ENCODE peak calls at places on chromosome 3, in ten cellular contexts. T is esophagus muscularis mucosa, W is A549, U is kidney epithelial cell, V is activated B cell treated with CpG ODN at 0.5 μM for 24 hours, R is choroid plexus epithelial cell, G is heart left ventricle, E is lower leg skin, F is fibroblast of lung, Z is nephron progenitor cell. O is an unnamed sample.

GRCh38 chr3:21839592-21839991 is 88.6 kb upstream of the ZNF385D start:
- DNase-seq in T (no peak), W (no peak), U (peak), V (no peak), R (peak), G (no peak), E (no peak), F (peak), Z (peak), O (no peak)

GRCh38 chr3:173371848-173372487 is 25.6 kb upstream of the NLGN1 start:
- DNase-seq in T (no peak), W (no peak), U (no peak), V (no peak), R (peak), G (no peak), E (no peak), F (peak), Z (peak), O (peak)

GRCh38 chr3:4241595-4242170 is 61.5 kb upstream of the SETMAR start:
- DNase-seq in T (no peak), W (no peak), U (no peak), V (no peak), R (no peak), G (no peak), E (no peak), F (no peak), Z (no peak), O (no peak)

GRCh38 chr3:157282261-157283191 is 122.6 kb upstream of the CCNL1 start:
- DNase-seq in T (no peak), W (no peak), U (peak), V (no peak), R (peak), G (no peak), E (peak), F (peak), Z (no peak), O (no peak)

GRCh38 chr3:150146891-150147761 is 176.4 kb upstream of the PFN2 start:
- DNase-seq in T (peak), W (no peak), U (peak), V (no peak), R (peak), G (no peak), E (no peak), F (peak), Z (no peak), O (no peak)

GRCh38 chr3:159245871-159246270 is 444.0 kb downstream of the MFSD1 start:
- DNase-seq in T (no peak), W (no peak), U (no peak), V (no peak), R (peak), G (no peak), E (no peak), F (peak), Z (no peak), O (no peak)

GRCh38 chr3:64295594-64295993 is 70.3 kb upstream of the PRICKLE2 start:
- DNase-seq in T (no peak), W (no peak), U (peak), V (no peak), R (peak), G (no peak), E (peak), F (peak), Z (no peak), O (no peak)

GRCh38 chr3:110210261-110210660 is 861.4 kb upstream of the NECTIN3 start:
- DNase-seq in T (no peak), W (no peak), U (no peak), V (no peak), R (no peak), G (no peak), E (no peak), F (no peak), Z (no peak), O (no peak)

GRCh38 chr3:180063783-180064182 is 27.0 kb upstream of the PEX5L start:
- DNase-seq in T (no peak), W (no peak), U (no peak), V (no peak), R (no peak), G (no peak), E (no peak), F (no peak), Z (no peak), O (no peak)

GRCh38 chr3:111794701-111795100 is 64.4 kb upstream of the PHLDB2 start:
- DNase-seq in T (no peak), W (no peak), U (no peak), V (no peak), R (no peak), G (no peak), E (no peak), F (no peak), Z (no peak), O (no peak)

GRCh38 chr3:128257632-128258031 is 104.4 kb downstream of the EEFSEC start:
- DNase-seq in T (no peak), W (no peak), U (no peak), V (no peak), R (no peak), G (no peak), E (no peak), F (no peak), Z (no peak), O (no peak)

GRCh38 chr3:146115619-146116018 is 45.4 kb downstream of the PLOD2 start:
- DNase-seq in T (no peak), W (no peak), U (no peak), V (no peak), R (no peak), G (no peak), E (no peak), F (no peak), Z (no peak), O (no peak)

GRCh38 chr3:151316267-151316991 is at the start of gene GPR87:
- DNase-seq in T (no peak), W (peak), U (peak), V (no peak), R (peak), G (no peak), E (no peak), F (peak), Z (no peak), O (no peak)

GRCh38 chr3:138042043-138042442 is 32.1 kb downstream of the CLDN18 start:
- DNase-seq in T (no peak), W (no peak), U (no peak), V (no peak), R (peak), G (no peak), E (no peak), F (peak), Z (no peak), O (no peak)

GRCh38 chr3:151058742-151059141 is 26.7 kb upstream of the MED12L start:
- DNase-seq in T (no peak), W (no peak), U (no peak), V (no peak), R (no peak), G (no peak), E (no peak), F (no peak), Z (no peak), O (no peak)

GRCh38 chr3:42264399-42265058 is 1.5 kb downstream of the CCK start:
- DNase-seq in T (no peak), W (peak), U (no peak), V (no peak), R (peak), G (peak), E (peak), F (peak), Z (no peak), O (no peak)

GRCh38 chr3:188133219-188133618 is 20.7 kb upstream of the LPP start:
- DNase-seq in T (no peak), W (no peak), U (peak), V (no peak), R (peak), G (no peak), E (no peak), F (peak), Z (no peak), O (no peak)

GRCh38 chr3:48694610-48695051 is 8.9 kb upstream of the NCKIPSD start:
- DNase-seq in T (no peak), W (no peak), U (peak), V (no peak), R (peak), G (peak), E (peak), F (peak), Z (no peak), O (no peak)

GRCh38 chr3:150662410-150663200 is 41.1 kb downstream of the ERICH6 start:
- DNase-seq in T (no peak), W (no peak), U (no peak), V (no peak), R (no peak), G (no peak), E (no peak), F (no peak), Z (no peak), O (no peak)

GRCh38 chr3:167491626-167492025 is 17.8 kb upstream of the SERPINI2 start:
- DNase-seq in T (no peak), W (no peak), U (no peak), V (no peak), R (no peak), G (no peak), E (no peak), F (no peak), Z (no peak), O (no peak)

GRCh38 chr3:167497903-167498302 is 24.1 kb upstream of the SERPINI2 start:
- DNase-seq in T (no peak), W (no peak), U (no peak), V (no peak), R (no peak), G (no peak), E (no peak), F (no peak), Z (no peak), O (no peak)

GRCh38 chr3:167489571-167489970 is 15.7 kb upstream of the SERPINI2 start:
- DNase-seq in T (no peak), W (no peak), U (no peak), V (no peak), R (no peak), G (no peak), E (no peak), F (no peak), Z (no peak), O (no peak)

GRCh38 chr3:167487556-167487955 is 13.7 kb upstream of the SERPINI2 start:
- DNase-seq in T (no peak), W (no peak), U (no peak), V (no peak), R (no peak), G (no peak), E (no peak), F (no peak), Z (no peak), O (no peak)

DNA sequence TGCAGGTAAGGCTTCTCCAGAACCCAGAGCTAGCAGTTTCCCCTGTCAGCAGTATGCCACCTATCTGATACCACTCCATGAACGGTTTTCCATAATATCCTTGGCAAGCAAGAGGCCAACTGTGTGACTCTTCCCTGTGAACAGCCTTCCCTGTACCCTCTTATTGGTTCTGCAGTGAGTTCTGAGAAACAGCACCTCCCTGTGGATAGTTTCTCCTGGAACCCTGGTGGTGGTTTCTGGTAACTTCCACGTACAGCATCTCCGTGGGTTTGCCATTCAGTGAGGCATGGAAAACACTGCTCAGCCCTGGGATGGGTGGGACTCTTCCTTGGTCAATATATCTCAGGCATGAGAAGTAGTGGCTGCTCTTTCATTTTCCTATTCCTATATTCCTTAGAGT is 19.4 kb upstream of the SERPINI2 start:
- DNase-seq in T (no peak), W (peak), U (no peak), V (no peak), R (no peak), G (no peak), E (no peak), F (no peak), Z (no peak), O (peak)
- TF ChIP-seq CTCF in T (no peak), W (no peak), U (peak), V (no peak), R (no peak), G (no peak), E (no peak), F (no peak), Z (peak), O (peak)

DNA sequence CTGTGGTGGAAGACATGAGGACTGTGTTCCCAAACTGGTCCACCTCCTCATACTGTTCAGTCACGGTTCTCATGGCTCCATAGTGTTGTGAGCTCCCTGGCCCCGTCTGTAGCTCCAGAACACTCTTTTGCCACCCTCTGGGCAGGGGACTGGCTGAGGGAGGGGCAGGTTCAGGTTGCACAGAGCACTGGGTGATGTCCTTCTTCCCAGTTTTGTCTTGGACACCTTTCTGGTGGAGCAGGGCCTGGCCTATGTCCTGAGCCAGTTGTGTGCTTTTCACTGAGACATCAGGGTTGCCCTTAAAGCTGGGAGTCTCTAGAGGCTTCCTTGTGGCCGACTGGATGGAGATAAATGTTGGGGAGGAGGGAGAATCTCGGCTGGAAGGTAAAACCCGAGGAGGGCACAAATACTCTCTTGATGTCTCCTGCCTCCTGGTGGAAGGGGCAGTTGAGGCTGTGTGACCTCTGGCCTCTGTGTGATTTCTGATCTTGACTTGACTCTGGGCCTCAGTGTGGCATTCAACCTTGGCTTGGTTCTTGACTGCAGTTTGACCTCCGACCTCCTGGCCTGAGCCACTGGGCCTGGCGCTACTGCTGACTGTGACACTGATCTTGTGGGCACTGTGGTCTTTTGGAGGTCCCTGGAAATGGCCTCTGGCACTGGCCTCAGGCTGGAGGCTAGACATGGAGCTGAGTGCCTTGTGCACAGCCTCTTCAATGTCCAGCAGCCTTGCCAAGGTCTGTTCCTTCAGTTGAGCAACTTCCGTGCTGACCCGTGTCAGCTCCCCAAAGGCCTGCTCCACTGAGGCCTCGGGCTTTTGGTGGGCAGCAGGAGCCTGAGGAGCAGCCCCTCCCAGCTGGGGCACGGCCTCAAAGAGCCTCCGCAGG is 8.1 kb downstream of the XIRP1 start:
- DNase-seq in T (no peak), W (no peak), U (no peak), V (no peak), R (no peak), G (no peak), E (no peak), F (no peak), Z (no peak), O (no peak)
- TF ChIP-seq CTCF in T (no peak), W (no peak), U (no peak), V (no peak), R (no peak), G (no peak), E (no peak), F (no peak), Z (no peak), O (no peak)

GRCh38 chr3:148975277-148975676 is 16.1 kb upstream of the GYG1 start:
- DNase-seq in T (no peak), W (no peak), U (no peak), V (no peak), R (no peak), G (peak), E (no peak), F (no peak), Z (no peak), O (no peak)
- TF ChIP-seq CTCF in T (no peak), W (no peak), U (no peak), V (no peak), R (no peak), G (peak), E (no peak), F (no peak), Z (no peak), O (no peak)

GRCh38 chr3:170368921-170369320 is 11.4 kb downstream of the SKIL start:
- DNase-seq in T (no peak), W (no peak), U (no peak), V (no peak), R (no peak), G (no peak), E (no peak), F (no peak), Z (no peak), O (no peak)
- TF ChIP-seq CTCF in T (peak), W (peak), U (peak), V (no peak), R (no peak), G (peak), E (no peak), F (no peak), Z (no peak), O (peak)